ENCODE peak calls at places on chromosomes 7 and 10, in eight cellular contexts. O is IMR-90, K is HCT116, E is brain microvascular endothelial cell, U is endothelial cell of umbilical vein, L is A549, B is sigmoid colon, J is AG04450. V is an unnamed sample.

GRCh38 chr7:124042826-124043225 is 10.0 kb upstream of the TMEM229A start:
- DNase-seq in O (no peak), K (no peak), E (no peak), U (no peak), L (no peak), B (no peak), J (no peak), V (no peak)

GRCh38 chr7:132469264-132469663 is 107.0 kb downstream of the PLXNA4 start:
- DNase-seq in O (no peak), K (no peak), E (no peak), U (peak), L (no peak), B (no peak), J (no peak), V (no peak)

GRCh38 chr7:17304926-17305325 is 6.5 kb downstream of the AHR start:
- DNase-seq in O (peak), K (peak), E (peak), U (peak), L (peak), B (no peak), J (peak), V (no peak)

GRCh38 chr10:132135398-132135872 is 51.3 kb upstream of the DPYSL4 start:
- DNase-seq in O (no peak), K (no peak), E (no peak), U (no peak), L (no peak), B (peak), J (no peak), V (no peak)

GRCh38 chr10:47400786-47401185 is 16.7 kb upstream of the ZNF488 start:
- DNase-seq in O (no peak), K (no peak), E (no peak), U (no peak), L (no peak), B (no peak), J (no peak), V (no peak)

GRCh38 chr7:71886066-71886465 is 526.1 kb downstream of the CALN1 start:
- DNase-seq in O (no peak), K (no peak), E (no peak), U (no peak), L (no peak), B (no peak), J (no peak), V (no peak)

GRCh38 chr7:95501261-95501816 is 15.6 kb downstream of the ASB4 start:
- DNase-seq in O (no peak), K (no peak), E (no peak), U (no peak), L (no peak), B (no peak), J (no peak), V (no peak)

GRCh38 chr10:51092402-51092801 is 18.1 kb downstream of the PRKG1 start:
- DNase-seq in O (peak), K (no peak), E (peak), U (no peak), L (no peak), B (peak), J (no peak), V (peak)

GRCh38 chr7:69309601-69310000 is 288.7 kb upstream of the AUTS2 start:
- DNase-seq in O (no peak), K (no peak), E (no peak), U (no peak), L (peak), B (no peak), J (no peak), V (no peak)

GRCh38 chr10:129958686-129959543 is 5.2 kb downstream of the EBF3 start:
- DNase-seq in O (no peak), K (no peak), E (no peak), U (no peak), L (no peak), B (peak), J (no peak), V (no peak)

DNA sequence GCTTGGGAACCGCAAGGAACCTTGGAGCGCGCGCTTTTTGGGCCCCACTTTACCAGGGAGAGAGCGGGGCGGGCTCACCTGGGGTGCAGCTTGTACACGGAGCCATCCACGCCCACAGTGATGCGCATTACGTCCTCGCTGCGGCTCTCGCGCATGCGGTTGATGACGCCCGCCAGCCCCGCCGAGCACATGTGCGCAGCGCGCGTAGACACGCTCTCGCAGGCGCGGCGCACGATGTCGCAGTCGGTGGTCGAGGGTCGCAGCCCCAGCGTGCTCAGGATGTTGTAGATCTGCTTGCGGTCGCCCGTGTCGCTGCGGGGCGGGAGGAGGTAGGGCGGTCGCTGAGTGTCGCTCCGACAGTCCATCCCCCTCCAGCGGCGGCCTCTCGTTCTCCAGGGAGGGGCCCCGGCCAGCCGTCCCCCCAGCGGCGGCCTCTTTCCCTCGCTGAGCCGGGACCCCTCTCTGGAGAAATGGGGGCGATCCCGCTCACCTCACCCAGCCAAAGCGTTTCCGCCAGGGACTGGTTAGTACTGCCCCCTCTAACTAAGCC is 4.4 kb upstream of the MYL7 start:
- DNase-seq in O (no peak), K (no peak), E (no peak), U (no peak), L (no peak), B (peak), J (no peak), V (no peak)
- H3K4me3 ChIP-seq in O (peak), K (no peak), E (peak), U (peak), L (no peak), B (peak), J (peak), V (peak)

GRCh38 chr10:114501650-114502049 is 97.3 kb upstream of the AFAP1L2 start:
- DNase-seq in O (no peak), K (no peak), E (no peak), U (no peak), L (no peak), B (no peak), J (no peak), V (no peak)
- TF ChIP-seq CTCF in O (no peak), K (no peak), E (peak), U (no peak), L (no peak), B (no peak), J (no peak), V (no peak)

GRCh38 chr7:25860882-25861228 is 291.1 kb upstream of the NFE2L3 start:
- DNase-seq in O (no peak), K (no peak), E (no peak), U (no peak), L (no peak), B (no peak), J (no peak), V (no peak)

GRCh38 chr7:25862993-25863726 is 288.8 kb upstream of the NFE2L3 start:
- DNase-seq in O (no peak), K (no peak), E (no peak), U (no peak), L (no peak), B (no peak), J (no peak), V (no peak)

GRCh38 chr7:25863727-25864116 is 288.3 kb upstream of the NFE2L3 start:
- DNase-seq in O (no peak), K (no peak), E (no peak), U (peak), L (no peak), B (no peak), J (no peak), V (no peak)

GRCh38 chr7:25861704-25862253 is 290.2 kb upstream of the NFE2L3 start:
- DNase-seq in O (no peak), K (no peak), E (no peak), U (no peak), L (no peak), B (no peak), J (no peak), V (no peak)

GRCh38 chr7:25862254-25862992 is 289.6 kb upstream of the NFE2L3 start:
- DNase-seq in O (peak), K (peak), E (peak), U (peak), L (peak), B (peak), J (peak), V (no peak)
- H3K4me3 ChIP-seq in O (no peak), K (peak), E (peak), U (no peak), L (peak), B (no peak), J (peak), V (no peak)

GRCh38 chr7:1815051-1815481 is 145.0 kb downstream of the ELFN1 start:
- DNase-seq in O (peak), K (no peak), E (no peak), U (no peak), L (no peak), B (peak), J (no peak), V (no peak)
- TF ChIP-seq CTCF in O (no peak), K (no peak), E (no peak), U (no peak), L (no peak), B (no peak), J (no peak), V (no peak)

GRCh38 chr7:137992042-137992737 is 9.7 kb downstream of the CREB3L2 start:
- DNase-seq in O (peak), K (no peak), E (peak), U (peak), L (peak), B (peak), J (peak), V (no peak)
- H3K4me3 ChIP-seq in O (no peak), K (no peak), E (no peak), U (no peak), L (no peak), B (peak), J (peak), V (no peak)

GRCh38 chr7:36312064-36312914 is 77.4 kb upstream of the ANLN start:
- DNase-seq in O (no peak), K (no peak), E (no peak), U (no peak), L (peak), B (no peak), J (no peak), V (peak)

GRCh38 chr7:36314491-36314890 is 75.2 kb upstream of the ANLN start:
- DNase-seq in O (no peak), K (no peak), E (no peak), U (no peak), L (no peak), B (no peak), J (no peak), V (peak)

GRCh38 chr7:36313607-36314006 is 76.1 kb upstream of the ANLN start:
- DNase-seq in O (no peak), K (no peak), E (no peak), U (no peak), L (no peak), B (no peak), J (no peak), V (no peak)

GRCh38 chr7:36311539-36311938 is 78.1 kb upstream of the ANLN start:
- DNase-seq in O (no peak), K (no peak), E (no peak), U (no peak), L (no peak), B (no peak), J (no peak), V (no peak)

DNA sequence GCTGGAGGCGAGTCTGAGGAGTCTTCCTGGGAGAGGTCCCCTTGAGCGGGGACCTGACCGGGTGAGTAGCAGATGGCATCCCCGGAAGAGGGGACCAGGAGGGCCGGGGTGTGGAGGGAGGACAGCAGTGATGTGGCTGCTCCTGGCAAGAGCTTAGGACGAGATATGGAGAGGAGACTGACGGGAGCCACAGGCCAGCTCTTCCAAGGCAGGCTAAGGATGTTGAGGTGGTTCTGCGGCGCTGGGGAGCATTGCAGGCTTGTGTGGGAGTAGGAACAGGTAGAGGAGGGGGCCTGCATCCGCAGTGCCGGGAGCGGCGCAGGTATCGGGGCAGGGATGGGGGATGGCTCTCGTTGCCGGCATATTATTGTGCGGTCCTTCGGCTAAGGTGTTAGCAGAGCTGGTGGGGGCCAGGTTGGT is 76.7 kb upstream of the ANLN start:
- DNase-seq in O (no peak), K (no peak), E (no peak), U (no peak), L (no peak), B (no peak), J (no peak), V (peak)
- TF ChIP-seq CTCF in O (no peak), K (no peak), E (no peak), U (no peak), L (no peak), B (no peak), J (no peak), V (no peak)

V was measured in right atrium auricular region.